ENCODE peak calls at places on chromosomes 13 and 19, in seven cellular contexts. One of them, this sample, is unnamed.

GRCh38 chr13:98598043-98598442 is 21.1 kb upstream of the STK24 start:
- DNase-seq in kidney glomerular epithelial cell: no peak
- DNase-seq in iris pigment epithelial cell: no peak
- DNase-seq in HS-5: no peak
- DNase-seq in kidney tubule cell: no peak
- DNase-seq in AG08395: no peak
- DNase-seq in hepatic stellate cell: no peak
- DNase-seq in this sample: no peak

GRCh38 chr13:112062619-112063308 is 4.2 kb upstream of the SOX1 start:
- DNase-seq in kidney glomerular epithelial cell: no peak
- DNase-seq in iris pigment epithelial cell: no peak
- DNase-seq in HS-5: no peak
- DNase-seq in kidney tubule cell: no peak
- DNase-seq in AG08395: no peak
- DNase-seq in hepatic stellate cell: no peak
- DNase-seq in this sample: no peak

GRCh38 chr13:99605417-99606321 is 104.4 kb downstream of the TM9SF2 start:
- DNase-seq in kidney glomerular epithelial cell: peak
- DNase-seq in iris pigment epithelial cell: peak
- DNase-seq in HS-5: peak
- DNase-seq in kidney tubule cell: peak
- DNase-seq in AG08395: peak
- DNase-seq in hepatic stellate cell: peak
- DNase-seq in this sample: peak

GRCh38 chr19:32416749-32417469 is 11.3 kb downstream of the DPY19L3 start:
- DNase-seq in kidney glomerular epithelial cell: no peak
- DNase-seq in iris pigment epithelial cell: peak
- DNase-seq in HS-5: no peak
- DNase-seq in kidney tubule cell: peak
- DNase-seq in AG08395: peak
- DNase-seq in hepatic stellate cell: no peak
- DNase-seq in this sample: peak

GRCh38 chr13:109393045-109393444 is 393.3 kb downstream of the IRS2 start:
- DNase-seq in kidney glomerular epithelial cell: no peak
- DNase-seq in iris pigment epithelial cell: no peak
- DNase-seq in HS-5: no peak
- DNase-seq in kidney tubule cell: no peak
- DNase-seq in AG08395: no peak
- DNase-seq in hepatic stellate cell: no peak
- DNase-seq in this sample: no peak

GRCh38 chr19:10432736-10433130 is 12.4 kb downstream of the PDE4A start:
- DNase-seq in kidney glomerular epithelial cell: no peak
- DNase-seq in iris pigment epithelial cell: no peak
- DNase-seq in HS-5: no peak
- DNase-seq in kidney tubule cell: no peak
- DNase-seq in AG08395: no peak
- DNase-seq in hepatic stellate cell: peak
- DNase-seq in this sample: no peak

GRCh38 chr19:340620-341385 is 3.8 kb downstream of the MIER2 start:
- DNase-seq in kidney glomerular epithelial cell: no peak
- DNase-seq in iris pigment epithelial cell: no peak
- DNase-seq in HS-5: no peak
- DNase-seq in kidney tubule cell: no peak
- DNase-seq in AG08395: no peak
- DNase-seq in hepatic stellate cell: no peak
- DNase-seq in this sample: no peak

GRCh38 chr19:43651758-43652545 is 12.3 kb upstream of the CADM4 start:
- DNase-seq in kidney glomerular epithelial cell: peak
- DNase-seq in iris pigment epithelial cell: peak
- DNase-seq in HS-5: no peak
- DNase-seq in kidney tubule cell: peak
- DNase-seq in AG08395: peak
- DNase-seq in hepatic stellate cell: peak
- DNase-seq in this sample: peak

GRCh38 chr13:28375250-28375930 is 119.5 kb downstream of the FLT1 start:
- DNase-seq in kidney glomerular epithelial cell: no peak
- DNase-seq in iris pigment epithelial cell: no peak
- DNase-seq in HS-5: no peak
- DNase-seq in kidney tubule cell: no peak
- DNase-seq in AG08395: no peak
- DNase-seq in hepatic stellate cell: no peak
- DNase-seq in this sample: no peak

GRCh38 chr13:20828540-20829364 is 55.0 kb upstream of the EEF1AKMT1 start:
- DNase-seq in kidney glomerular epithelial cell: peak
- DNase-seq in iris pigment epithelial cell: peak
- DNase-seq in HS-5: no peak
- DNase-seq in kidney tubule cell: peak
- DNase-seq in AG08395: peak
- DNase-seq in hepatic stellate cell: peak
- DNase-seq in this sample: peak

GRCh38 chr19:55247621-55248099 is 11.2 kb downstream of the PPP6R1 start:
- DNase-seq in kidney glomerular epithelial cell: peak
- DNase-seq in iris pigment epithelial cell: peak
- DNase-seq in HS-5: no peak
- DNase-seq in kidney tubule cell: peak
- DNase-seq in AG08395: peak
- DNase-seq in hepatic stellate cell: no peak
- DNase-seq in this sample: no peak

GRCh38 chr19:10286803-10287737 is at the start of gene ICAM4:
- DNase-seq in kidney glomerular epithelial cell: no peak
- DNase-seq in iris pigment epithelial cell: peak
- DNase-seq in HS-5: no peak
- DNase-seq in kidney tubule cell: peak
- DNase-seq in AG08395: no peak
- DNase-seq in hepatic stellate cell: no peak
- DNase-seq in this sample: peak

GRCh38 chr13:24709186-24709913 is 29.1 kb downstream of the ATP12A start:
- DNase-seq in kidney glomerular epithelial cell: no peak
- DNase-seq in iris pigment epithelial cell: no peak
- DNase-seq in HS-5: no peak
- DNase-seq in kidney tubule cell: no peak
- DNase-seq in AG08395: no peak
- DNase-seq in hepatic stellate cell: no peak
- DNase-seq in this sample: no peak

GRCh38 chr19:48393559-48394330 is at the start of gene GRIN2D:
- DNase-seq in kidney glomerular epithelial cell: no peak
- DNase-seq in iris pigment epithelial cell: peak
- DNase-seq in HS-5: no peak
- DNase-seq in kidney tubule cell: no peak
- DNase-seq in AG08395: no peak
- DNase-seq in hepatic stellate cell: peak
- DNase-seq in this sample: peak

GRCh38 chr13:102983496-102983895 is 82.7 kb downstream of the SLC10A2 start:
- DNase-seq in kidney glomerular epithelial cell: peak
- DNase-seq in iris pigment epithelial cell: peak
- DNase-seq in HS-5: peak
- DNase-seq in kidney tubule cell: peak
- DNase-seq in AG08395: peak
- DNase-seq in hepatic stellate cell: no peak
- DNase-seq in this sample: no peak

GRCh38 chr13:91375119-91375729 is 23.2 kb upstream of the GPC5 start:
- DNase-seq in kidney glomerular epithelial cell: no peak
- DNase-seq in iris pigment epithelial cell: peak
- DNase-seq in HS-5: no peak
- DNase-seq in kidney tubule cell: peak
- DNase-seq in AG08395: peak
- DNase-seq in hepatic stellate cell: no peak
- DNase-seq in this sample: peak

GRCh38 chr13:48678316-48678715 is 24.6 kb downstream of the CYSLTR2 start:
- DNase-seq in kidney glomerular epithelial cell: no peak
- DNase-seq in iris pigment epithelial cell: no peak
- DNase-seq in HS-5: no peak
- DNase-seq in kidney tubule cell: no peak
- DNase-seq in AG08395: no peak
- DNase-seq in hepatic stellate cell: no peak
- DNase-seq in this sample: no peak

GRCh38 chr13:40477623-40478608 is 188.5 kb downstream of the FOXO1 start:
- DNase-seq in kidney glomerular epithelial cell: no peak
- DNase-seq in iris pigment epithelial cell: peak
- DNase-seq in HS-5: no peak
- DNase-seq in kidney tubule cell: no peak
- DNase-seq in AG08395: no peak
- DNase-seq in hepatic stellate cell: no peak
- DNase-seq in this sample: no peak

GRCh38 chr13:32427852-32428580 is at the start of gene N4BP2L1:
- DNase-seq in kidney glomerular epithelial cell: peak
- DNase-seq in iris pigment epithelial cell: peak
- DNase-seq in HS-5: peak
- DNase-seq in kidney tubule cell: peak
- DNase-seq in AG08395: peak
- DNase-seq in hepatic stellate cell: peak
- DNase-seq in this sample: peak

GRCh38 chr19:58361900-58362271 is 665 bp downstream of the ZNF497 start:
- DNase-seq in kidney glomerular epithelial cell: no peak
- DNase-seq in iris pigment epithelial cell: no peak
- DNase-seq in HS-5: no peak
- DNase-seq in kidney tubule cell: peak
- DNase-seq in AG08395: peak
- DNase-seq in hepatic stellate cell: no peak
- DNase-seq in this sample: peak

GRCh38 chr19:19111138-19111835 is 27.0 kb downstream of the TMEM161A start:
- DNase-seq in kidney glomerular epithelial cell: no peak
- DNase-seq in iris pigment epithelial cell: no peak
- DNase-seq in HS-5: no peak
- DNase-seq in kidney tubule cell: no peak
- DNase-seq in AG08395: no peak
- DNase-seq in hepatic stellate cell: no peak
- DNase-seq in this sample: no peak

GRCh38 chr19:4448147-4448985 is 9.2 kb downstream of the UBXN6 start:
- DNase-seq in kidney glomerular epithelial cell: no peak
- DNase-seq in iris pigment epithelial cell: no peak
- DNase-seq in HS-5: no peak
- DNase-seq in kidney tubule cell: no peak
- DNase-seq in AG08395: no peak
- DNase-seq in hepatic stellate cell: no peak
- DNase-seq in this sample: no peak

GRCh38 chr19:52297601-52298358 is 811 bp downstream of the ZNF480 start:
- DNase-seq in kidney glomerular epithelial cell: no peak
- DNase-seq in iris pigment epithelial cell: no peak
- DNase-seq in HS-5: no peak
- DNase-seq in kidney tubule cell: peak
- DNase-seq in AG08395: no peak
- DNase-seq in hepatic stellate cell: no peak
- DNase-seq in this sample: peak

GRCh38 chr13:106922384-106922783 is 354.4 kb upstream of the ARGLU1 start:
- DNase-seq in kidney glomerular epithelial cell: no peak
- DNase-seq in iris pigment epithelial cell: no peak
- DNase-seq in HS-5: no peak
- DNase-seq in kidney tubule cell: no peak
- DNase-seq in AG08395: no peak
- DNase-seq in hepatic stellate cell: no peak
- DNase-seq in this sample: no peak

GRCh38 chr13:30654430-30654829 is 36.7 kb downstream of the USPL1 start:
- DNase-seq in kidney glomerular epithelial cell: no peak
- DNase-seq in iris pigment epithelial cell: no peak
- DNase-seq in HS-5: no peak
- DNase-seq in kidney tubule cell: no peak
- DNase-seq in AG08395: no peak
- DNase-seq in hepatic stellate cell: no peak
- DNase-seq in this sample: no peak

GRCh38 chr13:82898625-82899024 is 983.6 kb downstream of the SLITRK1 start:
- DNase-seq in kidney glomerular epithelial cell: no peak
- DNase-seq in iris pigment epithelial cell: no peak
- DNase-seq in HS-5: no peak
- DNase-seq in kidney tubule cell: peak
- DNase-seq in AG08395: no peak
- DNase-seq in hepatic stellate cell: no peak
- DNase-seq in this sample: no peak

GRCh38 chr13:96898855-96899254 is 95.4 kb downstream of the OXGR1 start:
- DNase-seq in kidney glomerular epithelial cell: no peak
- DNase-seq in iris pigment epithelial cell: no peak
- DNase-seq in HS-5: no peak
- DNase-seq in kidney tubule cell: no peak
- DNase-seq in AG08395: no peak
- DNase-seq in hepatic stellate cell: no peak
- DNase-seq in this sample: no peak

GRCh38 chr13:108566413-108567170 is 62.8 kb upstream of the MYO16 start:
- DNase-seq in kidney glomerular epithelial cell: no peak
- DNase-seq in iris pigment epithelial cell: no peak
- DNase-seq in HS-5: no peak
- DNase-seq in kidney tubule cell: no peak
- DNase-seq in AG08395: no peak
- DNase-seq in hepatic stellate cell: no peak
- DNase-seq in this sample: no peak